ENCODE peak calls at places on chromosomes 4 and X, in nine cellular contexts. H is PC-3; N is endothelial cell of umbilical vein; U is Panc1; W is NCI-H345; L is tibial artery; D is ELR; R is NCI-H1092; X is stimulated activated naive CD4-positive, alpha-beta T cell. P is an unnamed sample.

GRCh38 chr4:106208481-106209460 is 107.2 kb downstream of the TBCK start:
- DNase-seq in U (no peak), W (no peak), N (no peak), D (no peak), H (no peak), L (no peak), X (no peak), R (no peak), P (no peak)

GRCh38 chr4:149999485-150000074 is 78.7 kb upstream of the DCLK2 start:
- DNase-seq in U (no peak), N (peak), X (no peak), D (peak), H (peak), W (peak), L (no peak), R (peak), P (no peak)

GRCh38 chr4:64271601-64272081 is 137.6 kb downstream of the TECRL start:
- DNase-seq in U (no peak), N (no peak), D (peak), R (no peak), W (no peak), X (no peak), H (peak), L (no peak), P (no peak)

GRCh38 chr4:67198757-67199156 is 346.5 kb downstream of the CENPC start:
- DNase-seq in R (peak), N (peak), D (peak), H (peak), X (no peak), W (peak), L (no peak), U (no peak), P (no peak)

GRCh38 chrX:152480269-152481212 is 29.4 kb upstream of the GABRA3 start:
- DNase-seq in W (no peak), U (no peak), H (no peak), R (no peak), L (no peak), D (no peak), N (no peak), X (no peak), P (no peak)

GRCh38 chr4:114267976-114268375 is 288.5 kb upstream of the ARSJ start:
- DNase-seq in D (no peak), W (no peak), X (no peak), R (no peak), N (no peak), L (no peak), U (no peak), H (no peak), P (no peak)

GRCh38 chr4:56953680-56954520 is 23.5 kb downstream of the NOA1 start:
- DNase-seq in H (no peak), L (no peak), W (no peak), X (no peak), U (no peak), D (no peak), R (no peak), N (no peak), P (no peak)

GRCh38 chr4:76003620-76004019 is 3.7 kb downstream of the CXCL9 start:
- DNase-seq in X (no peak), R (no peak), D (no peak), L (no peak), U (no peak), N (no peak), W (no peak), H (no peak), P (no peak)

GRCh38 chr4:12359420-12359819 is 930.7 kb upstream of the HS3ST1 start:
- DNase-seq in N (no peak), H (no peak), U (no peak), L (no peak), X (no peak), D (no peak), R (no peak), W (no peak), P (no peak)

GRCh38 chr4:167379433-167379832 is 145.1 kb upstream of the SPOCK3 start:
- DNase-seq in W (no peak), L (no peak), D (no peak), X (no peak), U (no peak), N (no peak), R (no peak), H (no peak), P (no peak)

GRCh38 chr4:89837385-89837995 is 529 bp upstream of the SNCA start:
- DNase-seq in H (no peak), N (peak), X (peak), L (no peak), R (peak), D (peak), U (no peak), W (peak), P (no peak)

GRCh38 chr4:39497909-39498723 is 29.1 kb downstream of the UGDH start:
- DNase-seq in X (no peak), D (no peak), L (no peak), U (no peak), W (no peak), N (no peak), R (no peak), H (no peak), P (no peak)

GRCh38 chr4:105709081-105709450 is 482 bp downstream of the GSTCD start:
- DNase-seq in R (no peak), D (peak), W (peak), L (no peak), H (peak), X (no peak), N (peak), U (no peak), P (peak)

GRCh38 chr4:110196871-110197420 is 1.5 kb downstream of the ELOVL6 start:
- DNase-seq in H (peak), U (no peak), W (peak), R (no peak), L (peak), D (peak), N (peak), X (peak), P (peak)

GRCh38 chrX:44507292-44507691 is 35.4 kb downstream of the FUNDC1 start:
- DNase-seq in L (no peak), X (no peak), W (no peak), U (no peak), N (no peak), R (no peak), D (no peak), H (no peak), P (no peak)

GRCh38 chr4:83217721-83218522 is 66.7 kb downstream of the COQ2 start:
- DNase-seq in U (no peak), W (no peak), D (peak), N (no peak), X (peak), R (no peak), L (no peak), H (no peak), P (peak)

GRCh38 chrX:135543924-135544323 is 23.5 kb downstream of the INTS6L start:
- DNase-seq in U (no peak), D (peak), N (no peak), X (no peak), W (peak), R (no peak), H (no peak), L (no peak), P (peak)

GRCh38 chrX:928606-929005 is 283.8 kb downstream of the CRLF2 start:
- DNase-seq in H (no peak), R (no peak), D (no peak), X (no peak), L (no peak), N (no peak), W (no peak), U (no peak), P (no peak)

GRCh38 chrX:102746134-102746584 is 25.6 kb downstream of the GPRASP3 start:
- DNase-seq in L (no peak), D (peak), N (no peak), H (no peak), W (no peak), U (no peak), X (peak), R (no peak), P (no peak)

GRCh38 chrX:776529-777230 is 146.1 kb downstream of the SHOX start:
- DNase-seq in R (no peak), W (no peak), U (no peak), L (no peak), D (no peak), H (peak), N (no peak), X (no peak), P (no peak)

P was measured in effector memory CD8-positive, alpha-beta T cell.